ENCODE peak calls at places on chromosome 19, in six cellular contexts. Y, I, Q, E, F and J are unnamed samples.

GRCh38 chr19:16216744-16217670 is 19.3 kb downstream of the AP1M1 start:
- DNase-seq in Y (no peak), I (no peak), Q (no peak), E (no peak), F (no peak), J (no peak)

GRCh38 chr19:46748325-46749109 is 2.3 kb upstream of the STRN4 start:
- DNase-seq in Y (peak; percentile 45), I (no peak), Q (peak; percentile 74), E (peak; percentile 64), F (peak; percentile 59), J (peak; percentile 62)

GRCh38 chr19:42352216-42352892 is 26.9 kb downstream of the MEGF8 start:
- DNase-seq in Y (no peak), I (no peak), Q (no peak), E (no peak), F (no peak), J (no peak)

GRCh38 chr19:12838182-12838890 is at the start of gene MAST1:
- DNase-seq in Y (no peak), I (no peak), Q (peak; percentile 69), E (peak; percentile 65), F (no peak), J (peak; percentile 49)

GRCh38 chr19:50486823-50487515 is 10.3 kb upstream of the GARIN5A start:
- DNase-seq in Y (no peak), I (no peak), Q (peak; percentile 40), E (peak; percentile 20), F (no peak), J (no peak)

GRCh38 chr19:12794196-12794921 is 3.1 kb downstream of the JUNB start:
- DNase-seq in Y (no peak), I (no peak), Q (no peak), E (no peak), F (no peak), J (no peak)

GRCh38 chr19:44796701-44797115 is 12.2 kb upstream of the BCAM start:
- DNase-seq in Y (no peak), I (peak; percentile 77), Q (peak; percentile 76), E (no peak), F (peak; percentile 66), J (no peak)

GRCh38 chr19:11227201-11227886 is 12.1 kb upstream of the ANGPTL8 start:
- DNase-seq in Y (no peak), I (no peak), Q (no peak), E (no peak), F (no peak), J (no peak)

GRCh38 chr19:18744019-18744418 is 47.1 kb downstream of the COMP start:
- DNase-seq in Y (no peak), I (no peak), Q (no peak), E (no peak), F (no peak), J (no peak)

GRCh38 chr19:18604820-18605159 is 1.8 kb downstream of the CRLF1 start:
- DNase-seq in Y (no peak), I (no peak), Q (no peak), E (no peak), F (no peak), J (no peak)

GRCh38 chr19:32238076-32238475 is 107.3 kb upstream of the ZNF507 start:
- DNase-seq in Y (no peak), I (no peak), Q (no peak), E (no peak), F (no peak), J (no peak)

GRCh38 chr19:7294571-7295212 is 478 bp upstream of the INSR start:
- DNase-seq in Y (peak; percentile 54), I (peak; percentile 87), Q (peak; percentile 91), E (peak; percentile 50), F (peak; percentile 82), J (no peak)

GRCh38 chr19:53909471-53910169 is 542 bp downstream of the CACNG7 start:
- DNase-seq in Y (no peak), I (no peak), Q (no peak), E (no peak), F (no peak), J (no peak)

GRCh38 chr19:40908981-40909380 is 26.9 kb upstream of the CYP2A7 start:
- DNase-seq in Y (no peak), I (no peak), Q (peak; percentile 78), E (no peak), F (no peak), J (peak; percentile 15)

GRCh38 chr19:46350029-46350757 is 3.3 kb downstream of the PPP5C start:
- DNase-seq in Y (no peak), I (no peak), Q (no peak), E (no peak), F (no peak), J (no peak)

GRCh38 chr19:47155141-47155540 is 24.5 kb downstream of the SAE1 start:
- DNase-seq in Y (no peak), I (peak; percentile 33), Q (no peak), E (no peak), F (peak; percentile 29), J (no peak)

GRCh38 chr19:49019242-49019932 is 2.5 kb upstream of the LHB start:
- DNase-seq in Y (no peak), I (peak; percentile 62), Q (peak; percentile 98), E (peak; percentile 89), F (peak; percentile 75), J (peak; percentile 60)

GRCh38 chr19:33325920-33326319 is 23.6 kb upstream of the CEBPA start:
- DNase-seq in Y (no peak), I (no peak), Q (no peak), E (no peak), F (no peak), J (no peak)

GRCh38 chr19:16922592-16922934 is 33.8 kb downstream of the F2RL3 start:
- DNase-seq in Y (no peak), I (no peak), Q (no peak), E (no peak), F (no peak), J (no peak)

GRCh38 chr19:1944916-1945561 is 4.1 kb downstream of the CSNK1G2 start:
- DNase-seq in Y (no peak), I (no peak), Q (no peak), E (no peak), F (no peak), J (no peak)
- H3K9me3 ChIP-seq in Y (no peaks in the 10 kb centered on the region), I (no peaks in the 10 kb centered on the region), Q (no peaks in the 10 kb centered on the region), E (no peaks in the 10 kb centered on the region), F (no peaks in the 10 kb centered on the region), J (no peaks in the 10 kb centered on the region)

GRCh38 chr19:22603518-22604440 is 30.3 kb upstream of the ZNF492 start:
- DNase-seq in Y (no peak), I (no peak), Q (no peak), E (no peak), F (no peak), J (no peak)

GRCh38 chr19:22606954-22607652 is 27.0 kb upstream of the ZNF492 start:
- DNase-seq in Y (no peak), I (no peak), Q (no peak), E (no peak), F (no peak), J (no peak)

GRCh38 chr19:22604571-22605274 is 29.4 kb upstream of the ZNF492 start:
- DNase-seq in Y (no peak), I (no peak), Q (no peak), E (no peak), F (no peak), J (no peak)

GRCh38 chr19:22606212-22606553 is 27.9 kb upstream of the ZNF492 start:
- DNase-seq in Y (no peak), I (no peak), Q (no peak), E (no peak), F (no peak), J (no peak)

DNA sequence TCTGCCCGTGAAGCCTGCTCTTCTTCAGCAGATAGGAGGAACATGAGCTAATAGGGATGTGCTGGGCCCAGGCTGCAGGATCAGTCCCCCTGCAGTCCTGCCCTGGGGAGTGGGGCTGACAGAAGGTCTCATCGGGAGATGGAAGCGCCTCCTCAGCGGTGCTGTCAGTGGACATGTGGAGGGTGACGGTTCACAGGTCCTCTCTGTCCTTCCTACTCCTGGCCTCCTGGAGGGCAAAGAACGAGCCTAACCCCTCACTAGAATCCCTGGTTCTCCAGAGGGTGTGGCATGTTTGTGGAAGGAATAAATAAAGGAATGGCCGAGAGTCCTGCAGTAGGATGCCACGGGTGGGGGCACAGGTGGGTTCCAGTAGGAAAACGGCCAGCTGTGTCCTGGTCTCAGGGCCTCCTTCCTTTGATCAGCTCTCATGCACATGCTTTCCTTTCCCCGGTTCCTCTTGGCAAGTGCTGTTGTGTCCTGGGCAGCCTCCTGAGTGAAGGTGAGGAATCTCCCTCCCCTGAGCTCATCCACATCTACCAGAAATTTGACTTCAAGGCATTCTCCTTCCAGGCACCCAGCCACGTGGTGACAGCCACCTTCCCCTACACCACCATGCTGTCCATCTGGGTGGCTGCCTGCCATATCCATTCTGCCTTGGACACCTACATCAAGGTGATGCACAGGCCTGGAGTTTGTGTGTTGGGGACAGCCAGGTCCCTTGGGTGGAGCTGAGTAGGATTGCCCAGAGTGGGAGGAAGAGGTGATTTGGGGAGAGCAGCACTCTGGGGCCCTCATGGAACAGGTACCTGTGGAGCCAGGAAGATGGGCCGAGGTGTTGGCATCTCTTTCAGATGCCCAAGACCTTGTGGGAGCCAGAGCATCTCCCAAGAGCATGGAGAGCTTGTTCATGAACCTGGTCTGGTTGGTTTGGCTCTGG is 28.6 kb upstream of the ZNF492 start:
- DNase-seq in Y (no peak), I (no peak), Q (no peak), E (no peak), F (no peak), J (no peak)
- H3K9me3 ChIP-seq in Y (no peaks in the 10 kb centered on the region), I (no peaks in the 10 kb centered on the region), Q (no peaks in the 10 kb centered on the region), E (no peaks in the 10 kb centered on the region), F (no peaks in the 10 kb centered on the region), J (no peaks in the 10 kb centered on the region)

DNA sequence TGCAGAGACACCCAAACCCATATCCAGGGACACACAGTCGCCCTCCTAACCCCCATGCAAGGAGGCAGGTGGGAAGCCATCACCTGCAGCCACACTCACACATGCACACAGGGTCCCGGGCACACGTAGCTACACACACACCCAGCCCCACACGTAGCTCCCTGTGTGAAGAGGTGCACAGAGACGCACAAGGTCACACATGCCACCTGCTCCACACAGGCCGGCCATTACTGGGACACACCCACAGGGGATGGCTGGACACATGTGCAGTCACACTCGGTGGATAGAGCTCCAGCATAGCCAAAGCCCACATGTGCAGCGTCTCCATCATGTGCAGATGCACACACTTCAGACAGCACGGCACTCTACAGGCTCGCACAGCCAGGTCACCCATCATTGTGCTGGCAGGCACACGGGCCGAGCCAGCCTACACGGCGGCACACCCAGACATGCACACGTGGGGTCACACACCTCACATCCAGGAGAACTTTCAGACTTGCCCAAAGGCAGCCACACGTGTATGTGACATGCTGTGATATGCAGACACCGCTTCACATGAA is 1.1 kb downstream of the ZNF835 start:
- DNase-seq in Y (no peak), I (no peak), Q (no peak), E (no peak), F (no peak), J (no peak)
- H3K9me3 ChIP-seq in Y (no peaks in the 10 kb centered on the region), I (no peaks in the 10 kb centered on the region), Q (no peaks in the 10 kb centered on the region), E (no peaks in the 10 kb centered on the region), F (no peaks in the 10 kb centered on the region), J (no peaks in the 10 kb centered on the region)

GRCh38 chr19:2846180-2846935 is 5.1 kb downstream of the ZNF555 start:
- DNase-seq in Y (no peak), I (no peak), Q (no peak), E (no peak), F (no peak), J (no peak)

GRCh38 chr19:2850256-2850925 is 9.1 kb downstream of the ZNF555 start:
- DNase-seq in Y (no peak), I (no peak), Q (no peak), E (no peak), F (no peak), J (no peak)

GRCh38 chr19:2845107-2845506 is 3.8 kb downstream of the ZNF555 start:
- DNase-seq in Y (no peak), I (no peak), Q (no peak), E (no peak), F (no peak), J (no peak)

GRCh38 chr19:2847507-2847906 is 6.2 kb downstream of the ZNF555 start:
- DNase-seq in Y (no peak), I (no peak), Q (no peak), E (no peak), F (no peak), J (no peak)

GRCh38 chr19:2848625-2849024 is 7.3 kb downstream of the ZNF555 start:
- DNase-seq in Y (no peak), I (no peak), Q (no peak), E (no peak), F (no peak), J (no peak)
- H3K9me3 ChIP-seq in Y (peaks cover 13% of the 10 kb centered on the region), I (peaks cover 41% of the 10 kb centered on the region), Q (no peaks in the 10 kb centered on the region), E (peaks cover 9% of the 10 kb centered on the region), F (peaks cover 91% of the 10 kb centered on the region), J (peaks cover 12% of the 10 kb centered on the region)